ENCODE peak calls at places on chromosomes 16 and 17, in five cellular contexts. L is PC-3, X is GM12878, K is GM23338, F is SK-N-SH. U is an unnamed sample. For H4K20me1, the result is how much of the 10 kb centered on the place peaks cover.

GRCh38 chr17:10621397-10621796 is 35.7 kb downstream of the MYH3 start:
- DNase-seq in K (no peak), F (no peak), X (no peak), L (no peak), U (no peak)

GRCh38 chr16:75265911-75266701 is 14.7 kb upstream of the BCAR1 start:
- DNase-seq in K (peak), X (no peak), F (peak), L (peak), U (peak)

GRCh38 chr17:4304417-4305027 is 40.7 kb upstream of the ANKFY1 start:
- DNase-seq in X (no peak), F (peak), K (peak), L (peak), U (no peak)

GRCh38 chr17:71176315-71176714 is 944.5 kb upstream of the SOX9 start:
- DNase-seq in X (no peak), K (no peak), L (no peak), F (peak), U (no peak)

GRCh38 chr16:35431829-35432663 is 1972.6 kb downstream of the TP53TG3F start:
- DNase-seq in X (no peak), K (peak), F (peak), L (no peak), U (no peak)

GRCh38 chr17:80691784-80692183 is 147.1 kb downstream of the RPTOR start:
- DNase-seq in K (no peak), F (no peak), L (no peak), X (no peak), U (no peak)

GRCh38 chr17:42312285-42313130 is 24.2 kb downstream of the STAT5A start:
- DNase-seq in L (no peak), X (no peak), K (peak), F (peak), U (peak)

GRCh38 chr17:65515959-65516948 is 45.2 kb downstream of the AXIN2 start:
- DNase-seq in X (no peak), F (no peak), K (peak), L (no peak), U (no peak)

GRCh38 chr16:80273635-80274538 is 266.9 kb upstream of the DYNLRB2 start:
- DNase-seq in K (no peak), X (no peak), F (no peak), L (no peak), U (peak)

GRCh38 chr17:77441130-77441920 is 300.6 kb downstream of the SEC14L1 start:
- DNase-seq in X (peak), F (no peak), K (no peak), L (no peak), U (no peak)

GRCh38 chr17:55433629-55434422 is 12.2 kb upstream of the MMD start:
- DNase-seq in X (no peak), K (no peak), L (peak), F (no peak), U (peak)

GRCh38 chr17:48270896-48271295 is 159.1 kb downstream of the SKAP1 start:
- DNase-seq in L (no peak), F (no peak), X (no peak), K (no peak), U (no peak)

GRCh38 chr16:2745116-2745890 is 7.1 kb upstream of the SRRM2 start:
- DNase-seq in K (no peak), L (no peak), X (no peak), F (no peak), U (peak)

GRCh38 chr17:82870091-82870491 is 30.3 kb upstream of the ZNF750 start:
- DNase-seq in F (no peak), K (no peak), X (no peak), L (no peak), U (no peak)

GRCh38 chr17:82871056-82871775 is 31.4 kb upstream of the ZNF750 start:
- DNase-seq in X (peak), L (no peak), K (peak), F (no peak), U (no peak)

GRCh38 chr17:82869536-82869935 is 29.7 kb upstream of the ZNF750 start:
- DNase-seq in F (no peak), K (no peak), L (no peak), X (no peak), U (no peak)

GRCh38 chr17:82871776-82872561 is 32.1 kb upstream of the ZNF750 start:
- DNase-seq in K (no peak), F (no peak), L (no peak), X (no peak), U (no peak)

GRCh38 chr17:82870541-82870940 is 30.7 kb upstream of the ZNF750 start:
- DNase-seq in K (no peak), L (no peak), X (no peak), F (no peak), U (no peak)
- H3K4me3 ChIP-seq in K (no peak), L (no peak), X (no peak), F (no peak), U (no peak)

GRCh38 chr17:21392257-21392656 is 16.1 kb downstream of the KCNJ12 start:
- DNase-seq in K (no peak), X (no peak), L (no peak), F (no peak), U (no peak)
- H3K27ac ChIP-seq in K (no peak), X (no peak), L (no peak), F (no peak), U (no peak)

GRCh38 chr16:1354815-1355214 is 3.1 kb downstream of the GNPTG start:
- DNase-seq in L (no peak), K (no peak), X (no peak), F (no peak), U (no peak)
- H4K20me1 ChIP-seq in L (under half), K (under half), X (under half), F (under half), U (under half)

GRCh38 chr16:8676160-8676547 is 1.7 kb downstream of the ABAT start:
- DNase-seq in F (no peak), X (no peak), K (no peak), L (no peak), U (no peak)
- H3K4me3 ChIP-seq in F (no peak), X (no peak), K (no peak), L (no peak), U (no peak)

GRCh38 chr17:8696456-8696855 is 48.2 kb downstream of the CCDC42 start:
- DNase-seq in X (no peak), K (peak), L (no peak), F (no peak), U (peak)
- H3K27ac ChIP-seq in X (no peak), K (peak), L (no peak), F (no peak), U (no peak)

GRCh38 chr16:27649021-27649420 is 99.1 kb downstream of the KATNIP start:
- DNase-seq in X (no peak), F (no peak), K (no peak), L (no peak), U (no peak)
- H4K20me1 ChIP-seq in X (under half), F (under half), K (under half), L (under half), U (under half)

U was measured in osteoblast.